ENCODE peak calls at places on chromosomes 13 and 19, in seven cellular contexts. C is cardiac fibroblast, F is heart right ventricle, M is kidney epithelial cell, G is cardiac muscle cell, D is fibroblast of the aortic adventitia, B is astrocyte of the cerebellum. S is an unnamed sample.

GRCh38 chr19:54179921-54180452 is 7.0 kb upstream of the TMC4 start:
- DNase-seq in D (peak), M (peak), C (peak), B (peak), G (peak), F (no peak), S (no peak)

GRCh38 chr19:4431808-4432674 is 25.6 kb downstream of the UBXN6 start:
- DNase-seq in D (no peak), M (no peak), G (no peak), C (no peak), B (no peak), F (no peak), S (no peak)

GRCh38 chr13:44403720-44404063 is 30.1 kb downstream of the SERP2 start:
- DNase-seq in G (no peak), C (no peak), D (no peak), M (no peak), B (peak), F (no peak), S (no peak)

GRCh38 chr19:42596391-42597071 is 1.8 kb upstream of the CEACAM8 start:
- DNase-seq in G (peak), M (no peak), F (peak), B (no peak), D (peak), C (peak), S (no peak)

GRCh38 chr19:4016486-4016885 is 8.9 kb downstream of the PIAS4 start:
- DNase-seq in M (no peak), D (no peak), B (no peak), G (no peak), C (no peak), F (no peak), S (no peak)

GRCh38 chr19:58328999-58329398 is 2.2 kb downstream of the ZSCAN22 start:
- DNase-seq in C (no peak), B (no peak), M (no peak), F (no peak), D (no peak), G (no peak), S (no peak)

GRCh38 chr19:42216653-42217521 is 590 bp downstream of the DEDD2 start:
- DNase-seq in M (no peak), G (peak), D (peak), F (peak), C (peak), B (no peak), S (no peak)

GRCh38 chr13:79096099-79096498 is 310.0 kb downstream of the RBM26 start:
- DNase-seq in M (no peak), D (no peak), G (no peak), C (no peak), B (no peak), F (no peak), S (no peak)

GRCh38 chr19:13339869-13340268 is 166.4 kb downstream of the CACNA1A start:
- DNase-seq in B (no peak), D (no peak), C (no peak), F (no peak), M (no peak), G (no peak), S (no peak)

GRCh38 chr19:51064534-51065220 is at the start of gene KLK13:
- DNase-seq in F (peak), B (no peak), M (no peak), C (peak), G (peak), D (no peak), S (no peak)

GRCh38 chr19:17220207-17220758 is 5.1 kb downstream of the USE1 start:
- DNase-seq in C (peak), B (peak), F (no peak), D (peak), M (no peak), G (peak), S (no peak)

GRCh38 chr13:102003848-102004570 is 397.8 kb downstream of the FGF14 start:
- DNase-seq in B (no peak), M (no peak), C (no peak), D (no peak), F (no peak), G (no peak), S (no peak)

GRCh38 chr13:101289764-101290163 is 126.5 kb downstream of the NALCN start:
- DNase-seq in C (peak), D (peak), B (no peak), G (peak), M (no peak), F (no peak), S (no peak)

GRCh38 chr19:10402441-10403038 is 802 bp downstream of the CDC37 start:
- DNase-seq in F (peak), B (no peak), G (peak), C (peak), D (peak), M (no peak), S (no peak)

GRCh38 chr19:10517760-10518443 is 655 bp upstream of the S1PR5 start:
- DNase-seq in C (peak), M (no peak), F (peak), D (no peak), G (peak), B (no peak), S (no peak)

GRCh38 chr13:83992566-83993358 is 110.5 kb upstream of the SLITRK1 start:
- DNase-seq in C (no peak), M (no peak), F (no peak), G (no peak), B (no peak), D (no peak), S (no peak)

GRCh38 chr13:98089246-98089645 is 53.6 kb upstream of the FARP1 start:
- DNase-seq in D (peak), F (no peak), C (peak), G (peak), B (no peak), M (no peak), S (no peak)

GRCh38 chr13:43805681-43806128 is 18.9 kb upstream of the ENOX1 start:
- DNase-seq in B (no peak), D (no peak), G (peak), F (no peak), C (no peak), M (no peak), S (no peak)

GRCh38 chr13:51624695-51625345 is 40.6 kb downstream of the WDFY2 start:
- DNase-seq in D (no peak), F (no peak), C (no peak), B (no peak), M (no peak), G (no peak), S (no peak)

GRCh38 chr13:23147264-23147663 is 33.5 kb upstream of the SGCG start:
- DNase-seq in F (no peak), M (no peak), C (no peak), B (no peak), G (no peak), D (no peak), S (no peak)

GRCh38 chr13:51342706-51343105 is 3.2 kb downstream of the SERPINE3 start:
- DNase-seq in M (no peak), F (no peak), C (peak), G (peak), D (peak), B (no peak), S (peak)

GRCh38 chr19:41626278-41626677 is 596 bp downstream of the CEACAM4 start:
- DNase-seq in G (no peak), F (no peak), C (no peak), B (no peak), M (no peak), D (no peak), S (no peak)

GRCh38 chr19:20478936-20479335 is 86.6 kb downstream of the ZNF737 start:
- DNase-seq in M (no peak), C (no peak), B (no peak), D (no peak), F (no peak), G (no peak), S (no peak)

GRCh38 chr19:39802958-39803357 is 24.3 kb downstream of the LEUTX start:
- DNase-seq in G (no peak), B (no peak), M (no peak), C (no peak), F (no peak), D (no peak), S (no peak)

GRCh38 chr13:43988302-43988701 is 108.6 kb downstream of the LACC1 start:
- DNase-seq in F (no peak), C (peak), G (no peak), B (no peak), M (no peak), D (peak), S (no peak)

GRCh38 chr13:93476175-93476574 is 249.6 kb downstream of the GPC6 start:
- DNase-seq in D (peak), B (peak), G (peak), F (no peak), M (peak), C (peak), S (peak)

GRCh38 chr19:17560205-17560595 is 4.8 kb downstream of the COLGALT1 start:
- DNase-seq in C (peak), D (peak), B (no peak), M (no peak), G (peak), F (no peak), S (no peak)

GRCh38 chr13:109500146-109500773 is 286.1 kb downstream of the IRS2 start:
- DNase-seq in C (peak), B (no peak), F (no peak), G (peak), M (no peak), D (no peak), S (no peak)

GRCh38 chr13:23867027-23867491 is 22.1 kb downstream of the MIPEP start:
- DNase-seq in B (no peak), F (no peak), M (no peak), D (peak), G (peak), C (peak), S (no peak)

GRCh38 chr19:23474761-23475160 is 79.5 kb upstream of the ZNF91 start:
- DNase-seq in B (no peak), M (no peak), C (no peak), G (no peak), D (no peak), F (no peak), S (no peak)

GRCh38 chr19:23475477-23475876 is 80.2 kb upstream of the ZNF91 start:
- DNase-seq in D (no peak), F (no peak), B (no peak), C (no peak), M (no peak), G (no peak), S (no peak)

GRCh38 chr19:23474172-23474571 is 78.9 kb upstream of the ZNF91 start:
- DNase-seq in G (no peak), M (no peak), F (no peak), C (no peak), B (no peak), D (no peak), S (no peak)

DNA sequence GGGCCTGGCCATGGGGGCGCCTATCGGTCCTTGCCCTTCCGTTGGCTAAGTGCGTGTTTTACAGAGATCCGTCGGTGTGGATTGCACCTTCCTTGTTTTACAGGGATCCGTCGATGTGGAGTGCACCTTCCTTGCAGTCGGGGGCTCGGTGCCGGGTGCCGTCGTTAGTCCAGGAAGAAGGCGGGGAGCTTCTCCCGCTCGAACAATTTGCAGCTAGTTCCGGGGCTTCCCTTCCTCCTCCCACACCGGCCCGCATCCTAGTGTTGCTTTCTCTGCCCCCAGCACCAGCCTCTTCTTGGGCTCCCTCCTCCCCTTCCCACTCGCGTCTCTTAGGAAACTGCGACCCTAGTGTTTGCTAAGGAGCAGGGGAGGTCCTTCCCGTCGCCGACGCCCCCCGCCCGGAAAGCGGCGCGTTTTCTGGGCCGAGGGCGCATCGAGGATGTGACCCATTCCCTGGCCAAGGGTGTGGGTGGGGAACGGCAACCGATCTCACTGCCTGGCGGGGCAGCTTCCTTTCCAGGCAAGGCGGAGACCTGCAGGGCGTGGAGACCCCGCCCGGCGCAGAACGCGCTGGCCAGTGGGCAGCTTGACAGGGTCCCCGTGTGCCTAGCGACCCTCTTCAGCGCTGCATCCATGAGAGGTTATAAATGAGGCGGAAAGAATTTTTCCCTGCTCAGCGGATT is 75.7 kb upstream of the ZNF91 start:
- DNase-seq in D (no peak), G (no peak), B (no peak), M (no peak), C (no peak), F (no peak), S (no peak)
- H3K4me3 ChIP-seq in D (no peak), G (no peak), B (no peak), M (no peak), C (no peak), F (peak), S (no peak)

GRCh38 chr13:60372141-60372540 is 24.9 kb upstream of the TDRD3 start:
- DNase-seq in C (no peak), M (no peak), F (no peak), D (no peak), G (no peak), B (no peak), S (no peak)

GRCh38 chr13:60370343-60370742 is 26.7 kb upstream of the TDRD3 start:
- DNase-seq in G (no peak), F (no peak), D (no peak), M (no peak), C (no peak), B (no peak), S (no peak)

GRCh38 chr13:60363288-60363687 is 33.7 kb upstream of the TDRD3 start:
- DNase-seq in G (no peak), F (no peak), M (no peak), C (no peak), B (no peak), D (no peak), S (no peak)

DNA sequence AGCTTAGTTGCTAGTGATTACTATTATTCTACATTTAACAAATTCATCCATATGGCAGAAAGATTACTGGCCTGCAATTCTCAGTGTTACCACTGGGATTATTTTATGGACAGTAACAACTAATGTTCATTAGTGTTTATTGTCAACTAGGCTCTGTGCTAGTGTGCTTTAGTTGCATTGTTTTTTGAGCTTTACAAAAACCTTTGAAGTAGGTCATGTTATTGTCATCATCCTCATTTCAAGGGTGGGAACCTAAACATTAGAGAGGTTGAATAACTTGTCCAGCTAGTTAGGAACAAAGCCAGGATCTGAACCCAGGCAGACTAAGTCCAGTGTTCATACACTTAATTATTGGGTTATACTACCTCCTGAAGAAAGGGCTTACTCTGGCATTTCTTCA is 27.8 kb upstream of the TDRD3 start:
- DNase-seq in D (peak), F (no peak), G (peak), M (no peak), B (no peak), C (no peak), S (no peak)
- TF ChIP-seq CTCF in D (peak), F (peak), G (peak), M (peak), B (no peak), C (peak), S (peak)

GRCh38 chr13:30907167-30907761 is 1.2 kb downstream of the MEDAG start:
- DNase-seq in D (peak), M (no peak), B (no peak), F (no peak), G (peak), C (peak), S (no peak)

GRCh38 chr13:30908416-30908980 is 2.4 kb downstream of the MEDAG start:
- DNase-seq in C (peak), G (peak), D (peak), B (no peak), M (no peak), F (peak), S (no peak)

GRCh38 chr13:30905932-30906383 is at the start of gene MEDAG:
- DNase-seq in D (peak), C (peak), G (peak), F (peak), B (peak), M (no peak), S (no peak)

GRCh38 chr13:30906411-30906990 is 430 bp downstream of the MEDAG start:
- DNase-seq in M (no peak), C (peak), D (peak), B (no peak), F (peak), G (peak), S (no peak)

DNA sequence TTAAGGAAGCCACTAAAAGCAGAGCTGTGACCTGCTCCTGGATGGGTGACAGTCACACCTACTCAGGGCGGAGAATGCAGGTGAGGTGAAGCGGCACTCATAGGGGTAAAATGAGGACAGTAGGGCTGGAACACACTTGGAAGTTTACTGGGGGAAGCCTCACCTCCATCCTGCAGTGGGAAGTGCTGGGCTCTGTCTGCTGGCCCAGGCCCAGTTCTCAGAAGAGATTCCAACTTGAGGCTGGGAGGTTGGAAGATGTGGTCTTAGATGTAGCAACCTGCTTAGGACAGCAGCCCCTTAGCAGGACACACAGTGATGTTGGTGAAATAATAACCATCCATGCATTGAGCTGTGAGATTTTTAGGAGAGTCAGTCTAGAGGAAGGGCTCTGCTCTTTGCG is 4.6 kb downstream of the MEDAG start:
- DNase-seq in G (no peak), B (no peak), F (no peak), C (no peak), D (no peak), M (no peak), S (no peak)
- H3K4me3 ChIP-seq in G (no peak), B (no peak), F (no peak), C (no peak), D (no peak), M (no peak), S (no peak)

GRCh38 chr19:35931161-35931873 is 4.9 kb upstream of the LRFN3 start:
- DNase-seq in G (peak), D (peak), B (peak), F (peak), C (peak), M (peak), S (peak)

GRCh38 chr19:35932291-35932936 is 3.8 kb upstream of the LRFN3 start:
- DNase-seq in M (no peak), C (no peak), D (no peak), B (no peak), F (no peak), G (no peak), S (no peak)

GRCh38 chr19:35928507-35928906 is 7.7 kb upstream of the LRFN3 start:
- DNase-seq in C (no peak), M (no peak), G (no peak), F (no peak), D (no peak), B (no peak), S (no peak)

GRCh38 chr19:35935911-35936737 is at the start of gene LRFN3:
- DNase-seq in F (peak), M (no peak), D (peak), C (peak), G (peak), B (peak), S (no peak)

GRCh38 chr19:35931874-35932202 is 4.3 kb upstream of the LRFN3 start:
- DNase-seq in G (no peak), D (no peak), F (no peak), M (no peak), B (no peak), C (no peak), S (no peak)
- TF ChIP-seq CTCF in G (no peak), D (no peak), F (peak), M (no peak), B (no peak), C (no peak), S (no peak)

GRCh38 chr13:30466841-30467252 is 1.1 kb upstream of the HMGB1 start:
- DNase-seq in G (no peak), C (no peak), M (no peak), B (no peak), D (no peak), F (no peak), S (no peak)
- H3K4me3 ChIP-seq in G (peak), C (no peak), M (no peak), B (no peak), D (no peak), F (no peak), S (no peak)

GRCh38 chr19:15937771-15938170 is 3.4 kb upstream of the CYP4F11 start:
- DNase-seq in M (no peak), B (no peak), G (no peak), C (no peak), D (no peak), F (no peak), S (no peak)

GRCh38 chr19:15936950-15937349 is 2.6 kb upstream of the CYP4F11 start:
- DNase-seq in G (no peak), B (no peak), M (no peak), C (no peak), D (no peak), F (no peak), S (no peak)

GRCh38 chr19:15936173-15936572 is 1.8 kb upstream of the CYP4F11 start:
- DNase-seq in B (no peak), D (no peak), C (no peak), G (no peak), F (no peak), M (no peak), S (no peak)

GRCh38 chr19:15935167-15935702 is 906 bp upstream of the CYP4F11 start:
- DNase-seq in M (no peak), G (no peak), B (no peak), D (no peak), F (no peak), C (no peak), S (no peak)

DNA sequence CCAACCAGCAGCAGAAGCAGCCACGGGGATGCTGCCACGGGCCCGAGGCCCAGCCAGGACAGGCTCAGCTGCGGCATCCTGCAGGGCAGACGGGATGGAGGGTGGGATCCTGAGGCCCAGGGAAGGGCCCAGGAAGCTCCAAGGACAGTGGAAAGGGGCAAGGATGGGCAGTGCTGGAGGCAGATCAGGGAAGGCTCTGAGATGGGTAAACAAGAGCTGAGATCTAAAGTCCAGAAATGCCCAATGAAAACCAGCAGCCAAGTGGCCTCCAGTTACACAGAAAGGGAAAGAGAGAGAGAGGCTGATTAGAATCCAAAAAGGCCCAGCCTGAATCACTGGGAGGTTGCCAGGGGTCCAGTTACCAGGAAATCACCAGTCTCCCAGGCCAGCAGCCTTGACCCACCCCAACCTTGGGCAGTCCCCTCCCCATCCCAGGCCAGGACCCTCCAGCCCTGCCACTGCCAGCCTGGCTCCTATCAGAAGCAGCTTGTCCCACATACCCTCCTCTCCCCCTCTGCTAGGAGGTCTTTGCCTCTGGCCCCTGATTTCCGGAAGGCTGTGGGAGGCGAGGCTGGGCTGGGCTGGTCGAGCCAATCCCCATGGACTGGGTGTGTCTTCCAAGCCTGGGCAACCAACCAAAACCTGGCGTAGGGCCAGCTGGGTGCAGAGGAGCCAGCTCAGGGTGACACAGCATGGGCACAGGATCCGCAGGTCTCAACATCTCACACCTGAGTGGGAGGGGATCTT is at the start of gene CYP4F11:
- DNase-seq in B (no peak), G (no peak), F (peak), C (peak), M (peak), D (no peak), S (no peak)
- TF ChIP-seq CTCF in B (no peak), G (no peak), F (no peak), C (no peak), M (no peak), D (no peak), S (no peak)

S was measured in AG04449.